ENCODE peak calls at places on chromosomes 5 and 9, in seven cellular contexts. G is endodermal cell, J is brain microvascular endothelial cell, W is neural crest cell, N is Calu3, E is astrocyte of the cerebellum, Z is hepatocyte. Y is an unnamed sample.
A peak's percentile ranks its signal among the peaks of the same experiment; 100 is the strongest.

GRCh38 chr9:27460225-27461023 is 63.7 kb upstream of the IFNK start:
- DNase-seq in G (no peak), J (peak; percentile 56), Z (no peak), W (no peak), E (no peak), N (no peak), Y (no peak)

GRCh38 chr9:69223605-69224004 is 49.5 kb downstream of the TJP2 start:
- DNase-seq in W (peak; percentile 41), Z (peak; percentile 62), E (peak; percentile 45), J (peak; percentile 74), G (peak; percentile 92), N (peak; percentile 48), Y (peak; percentile 44)

GRCh38 chr5:142388696-142389095 is 63.9 kb upstream of the SPRY4 start:
- DNase-seq in E (no peak), G (no peak), W (no peak), Z (no peak), J (no peak), N (no peak), Y (no peak)

GRCh38 chr9:98523231-98523901 is 185.4 kb downstream of the GABBR2 start:
- DNase-seq in N (peak; percentile 6), G (peak; percentile 65), W (no peak), J (peak; percentile 27), E (no peak), Z (peak; percentile 28), Y (no peak)

GRCh38 chr5:125058185-125058826 is 311.9 kb upstream of the ZNF608 start:
- DNase-seq in J (peak; percentile 58), N (no peak), Z (peak; percentile 17), G (no peak), W (no peak), E (no peak), Y (no peak)

GRCh38 chr5:173941758-173942401 is 47.1 kb upstream of the C5orf47 start:
- DNase-seq in Z (no peak), N (no peak), G (peak; percentile 69), J (no peak), E (no peak), W (no peak), Y (no peak)

GRCh38 chr5:80238778-80239679 is 16.8 kb downstream of the SERINC5 start:
- DNase-seq in W (no peak), J (peak; percentile 51), G (no peak), N (peak; percentile 25), Z (no peak), E (peak; percentile 81), Y (no peak)

GRCh38 chr9:10562581-10563343 is 50.0 kb downstream of the PTPRD start:
- DNase-seq in E (no peak), N (no peak), G (no peak), J (peak; percentile 41), W (no peak), Z (peak; percentile 6), Y (no peak)

GRCh38 chr5:28415791-28416443 is 1377.5 kb upstream of the CDH9 start:
- DNase-seq in J (no peak), Z (no peak), W (no peak), N (no peak), E (no peak), G (no peak), Y (no peak)

GRCh38 chr5:3382782-3383181 is 212.8 kb upstream of the IRX1 start:
- DNase-seq in Z (no peak), W (no peak), N (no peak), J (no peak), E (no peak), G (no peak), Y (no peak)

GRCh38 chr5:169831331-169831730 is 149.0 kb downstream of the INSYN2B start:
- DNase-seq in W (no peak), Z (no peak), G (peak; percentile 8), J (no peak), N (no peak), E (no peak), Y (peak; percentile 21)

GRCh38 chr9:76297721-76298239 is 96.4 kb downstream of the RFK start:
- DNase-seq in W (no peak), N (no peak), Z (peak; percentile 26), J (peak; percentile 49), E (no peak), G (no peak), Y (peak; percentile 65)

GRCh38 chr9:75148551-75148950 is 60.2 kb downstream of the OSTF1 start:
- DNase-seq in E (peak; percentile 92), J (peak; percentile 93), N (no peak), W (no peak), G (no peak), Z (peak; percentile 30), Y (peak; percentile 41)

GRCh38 chr9:124239249-124240073 is 18.3 kb upstream of the NEK6 start:
- DNase-seq in G (peak; percentile 50), W (no peak), E (no peak), J (no peak), N (no peak), Z (no peak), Y (no peak)

GRCh38 chr5:31362931-31363568 is 168.8 kb downstream of the DROSHA start:
- DNase-seq in Z (no peak), J (peak; percentile 56), E (no peak), G (no peak), N (no peak), W (no peak), Y (no peak)

GRCh38 chr9:117083440-117083984 is 331.3 kb downstream of the ASTN2 start:
- DNase-seq in E (no peak), N (no peak), Z (no peak), W (no peak), J (no peak), G (no peak), Y (no peak)

GRCh38 chr9:112029921-112030444 is 133.4 kb downstream of the UGCG start:
- DNase-seq in E (no peak), J (no peak), G (peak; percentile 50), W (no peak), N (peak; percentile 71), Z (peak; percentile 67), Y (peak; percentile 41)

DNA sequence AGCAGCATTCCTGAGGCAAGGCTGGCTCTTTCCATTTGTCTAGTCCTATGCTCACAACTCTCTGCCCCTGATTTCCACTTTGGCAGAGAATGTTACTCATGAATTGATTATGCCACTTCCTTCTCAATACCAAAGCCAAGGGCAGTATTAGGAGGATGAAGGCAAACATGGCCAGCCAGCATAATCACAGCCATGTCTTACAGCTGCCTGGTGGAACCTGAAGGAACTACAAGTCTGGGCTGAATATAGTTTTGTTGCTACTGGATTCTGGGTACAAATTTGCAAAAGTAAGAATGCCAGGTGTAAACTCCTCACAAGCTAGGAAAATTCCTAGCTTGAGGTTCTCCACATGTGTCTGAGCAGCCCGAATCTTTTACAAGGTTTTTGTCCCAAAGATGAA is 4.2 kb downstream of the SIL1 start:
- DNase-seq in J (no peak), N (no peak), W (no peak), G (peak; percentile 56), Z (no peak), E (no peak), Y (no peak)
- TF ChIP-seq CTCF in J (peak; percentile 56), N (peak; percentile 28), W (peak; percentile 47), G (peak; percentile 69), Z (peak; percentile 7), E (peak; percentile 27), Y (peak; percentile 35)

GRCh38 chr9:36911037-36911436 is 123.0 kb downstream of the PAX5 start:
- DNase-seq in N (no peak), J (no peak), E (no peak), G (peak; percentile 38), Z (no peak), W (no peak), Y (no peak)

GRCh38 chr9:36911601-36912412 is 122.3 kb downstream of the PAX5 start:
- DNase-seq in J (no peak), N (no peak), G (peak; percentile 23), W (no peak), Z (no peak), E (no peak), Y (no peak)

GRCh38 chr9:36912620-36913019 is 121.4 kb downstream of the PAX5 start:
- DNase-seq in N (no peak), W (no peak), Z (no peak), J (no peak), G (no peak), E (no peak), Y (no peak)

GRCh38 chr9:36914212-36914577 is 119.9 kb downstream of the PAX5 start:
- DNase-seq in G (no peak), W (no peak), Z (peak; percentile 37), J (no peak), N (no peak), E (no peak), Y (no peak)

GRCh38 chr9:36913393-36914211 is 120.5 kb downstream of the PAX5 start:
- DNase-seq in J (no peak), Z (no peak), N (no peak), W (no peak), E (no peak), G (peak; percentile 61), Y (no peak)
- TF ChIP-seq CTCF in J (peak; percentile 43), Z (no peak), N (no peak), W (no peak), E (peak; percentile 23), G (peak; percentile 70), Y (peak; percentile 12)

GRCh38 chr9:71483457-71483856 is 284.9 kb downstream of the CEMIP2 start:
- DNase-seq in J (no peak), W (no peak), N (no peak), Z (no peak), G (no peak), E (no peak), Y (no peak)

GRCh38 chr9:71485306-71485705 is 283.0 kb downstream of the CEMIP2 start:
- DNase-seq in J (no peak), N (no peak), W (no peak), G (no peak), Z (no peak), E (no peak), Y (no peak)

GRCh38 chr9:71490810-71491209 is 277.5 kb downstream of the CEMIP2 start:
- DNase-seq in J (no peak), Z (no peak), E (no peak), G (no peak), N (peak; percentile 11), W (no peak), Y (no peak)

DNA sequence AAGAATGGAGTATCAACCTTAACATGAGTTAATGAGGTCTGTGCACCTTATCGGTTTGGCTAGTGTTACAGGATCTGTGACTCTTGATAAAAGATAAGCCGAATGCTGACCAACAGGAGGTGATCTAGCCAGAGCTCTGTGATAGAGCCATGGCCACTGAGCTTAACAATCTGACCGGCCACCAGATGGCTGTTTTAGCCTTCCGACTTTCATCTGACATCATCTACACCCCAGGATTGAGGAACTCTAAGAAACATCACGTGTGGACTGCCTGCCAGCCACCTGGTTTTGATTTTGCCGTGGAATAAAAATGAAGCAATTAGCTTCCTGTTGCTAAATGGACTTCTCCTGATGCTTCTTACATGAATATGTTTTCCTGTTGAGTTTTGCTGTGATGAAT is 281.3 kb downstream of the CEMIP2 start:
- DNase-seq in W (no peak), Z (peak; percentile 6), E (no peak), N (no peak), J (no peak), G (peak; percentile 63), Y (peak; percentile 35)
- TF ChIP-seq CTCF in W (no peak), Z (no peak), E (no peak), N (no peak), J (no peak), G (peak; percentile 49), Y (peak; percentile 5)

GRCh38 chr5:5409151-5409810 is 13.2 kb upstream of the ICE1 start:
- DNase-seq in N (no peak), G (no peak), E (no peak), J (no peak), Z (no peak), W (no peak), Y (no peak)
- TF ChIP-seq CTCF in N (no peak), G (no peak), E (no peak), J (no peak), Z (no peak), W (no peak), Y (no peak)